ENCODE peak calls at places on chromosomes 12 and 14, in eight cellular contexts. One of them, this sample, is unnamed.

GRCh38 chr12:120554658-120555057 is 20.5 kb downstream of the RNF10 start:
- DNase-seq in hepatocyte: no peak
- DNase-seq in stimulated activated naive CD8-positive, alpha-beta T cell treated with anti-CD3 and anti-CD28 coated beads, Interleukin-15, Interleukin-2, amounts not matched to agents 100 U/mL and 50 U/mL, for 24 hours: no peak
- DNase-seq in EH: no peak
- DNase-seq in GM03348: no peak
- DNase-seq in Calu3: no peak
- DNase-seq in stimulated activated CD4-positive, alpha-beta T cell treated with anti-CD3 and anti-CD28 coated beads, Interleukin-2, amount 100 ng/mL, for 48 hours: no peak
- DNase-seq in stimulated activated CD8-positive, alpha-beta memory T cell treated with anti-CD3 and anti-CD28 coated beads, Interleukin-7, amount 100 ng/mL, for 1 hour: no peak
- DNase-seq in this sample: no peak

GRCh38 chr12:132723015-132723763 is 12.5 kb downstream of the PGAM5 start:
- DNase-seq in hepatocyte: no peak
- DNase-seq in stimulated activated naive CD8-positive, alpha-beta T cell treated with anti-CD3 and anti-CD28 coated beads, Interleukin-15, Interleukin-2, amounts not matched to agents 100 U/mL and 50 U/mL, for 24 hours: no peak
- DNase-seq in EH: no peak
- DNase-seq in GM03348: no peak
- DNase-seq in Calu3: no peak
- DNase-seq in stimulated activated CD4-positive, alpha-beta T cell treated with anti-CD3 and anti-CD28 coated beads, Interleukin-2, amount 100 ng/mL, for 48 hours: no peak
- DNase-seq in stimulated activated CD8-positive, alpha-beta memory T cell treated with anti-CD3 and anti-CD28 coated beads, Interleukin-7, amount 100 ng/mL, for 1 hour: no peak
- DNase-seq in this sample: no peak

GRCh38 chr12:16076553-16076952 is 165.4 kb downstream of the DERA start:
- DNase-seq in hepatocyte: peak
- DNase-seq in stimulated activated naive CD8-positive, alpha-beta T cell treated with anti-CD3 and anti-CD28 coated beads, Interleukin-15, Interleukin-2, amounts not matched to agents 100 U/mL and 50 U/mL, for 24 hours: no peak
- DNase-seq in EH: peak
- DNase-seq in GM03348: peak
- DNase-seq in Calu3: peak
- DNase-seq in stimulated activated CD4-positive, alpha-beta T cell treated with anti-CD3 and anti-CD28 coated beads, Interleukin-2, amount 100 ng/mL, for 48 hours: no peak
- DNase-seq in stimulated activated CD8-positive, alpha-beta memory T cell treated with anti-CD3 and anti-CD28 coated beads, Interleukin-7, amount 100 ng/mL, for 1 hour: no peak
- DNase-seq in this sample: no peak

GRCh38 chr12:96981053-96981452 is 74.0 kb downstream of the NEDD1 start:
- DNase-seq in hepatocyte: peak
- DNase-seq in stimulated activated naive CD8-positive, alpha-beta T cell treated with anti-CD3 and anti-CD28 coated beads, Interleukin-15, Interleukin-2, amounts not matched to agents 100 U/mL and 50 U/mL, for 24 hours: no peak
- DNase-seq in EH: peak
- DNase-seq in GM03348: peak
- DNase-seq in Calu3: no peak
- DNase-seq in stimulated activated CD4-positive, alpha-beta T cell treated with anti-CD3 and anti-CD28 coated beads, Interleukin-2, amount 100 ng/mL, for 48 hours: no peak
- DNase-seq in stimulated activated CD8-positive, alpha-beta memory T cell treated with anti-CD3 and anti-CD28 coated beads, Interleukin-7, amount 100 ng/mL, for 1 hour: no peak
- DNase-seq in this sample: no peak

GRCh38 chr14:52080171-52080800 is 11.4 kb upstream of the NID2 start:
- DNase-seq in hepatocyte: no peak
- DNase-seq in stimulated activated naive CD8-positive, alpha-beta T cell treated with anti-CD3 and anti-CD28 coated beads, Interleukin-15, Interleukin-2, amounts not matched to agents 100 U/mL and 50 U/mL, for 24 hours: no peak
- DNase-seq in EH: peak
- DNase-seq in GM03348: no peak
- DNase-seq in Calu3: no peak
- DNase-seq in stimulated activated CD4-positive, alpha-beta T cell treated with anti-CD3 and anti-CD28 coated beads, Interleukin-2, amount 100 ng/mL, for 48 hours: no peak
- DNase-seq in stimulated activated CD8-positive, alpha-beta memory T cell treated with anti-CD3 and anti-CD28 coated beads, Interleukin-7, amount 100 ng/mL, for 1 hour: no peak
- DNase-seq in this sample: no peak

GRCh38 chr12:121576851-121577391 is 3.9 kb downstream of the KDM2B start:
- DNase-seq in hepatocyte: no peak
- DNase-seq in stimulated activated naive CD8-positive, alpha-beta T cell treated with anti-CD3 and anti-CD28 coated beads, Interleukin-15, Interleukin-2, amounts not matched to agents 100 U/mL and 50 U/mL, for 24 hours: no peak
- DNase-seq in EH: peak
- DNase-seq in GM03348: peak
- DNase-seq in Calu3: no peak
- DNase-seq in stimulated activated CD4-positive, alpha-beta T cell treated with anti-CD3 and anti-CD28 coated beads, Interleukin-2, amount 100 ng/mL, for 48 hours: no peak
- DNase-seq in stimulated activated CD8-positive, alpha-beta memory T cell treated with anti-CD3 and anti-CD28 coated beads, Interleukin-7, amount 100 ng/mL, for 1 hour: no peak
- DNase-seq in this sample: no peak

GRCh38 chr14:24847568-24847967 is 202.4 kb downstream of the STXBP6 start:
- DNase-seq in hepatocyte: no peak
- DNase-seq in stimulated activated naive CD8-positive, alpha-beta T cell treated with anti-CD3 and anti-CD28 coated beads, Interleukin-15, Interleukin-2, amounts not matched to agents 100 U/mL and 50 U/mL, for 24 hours: no peak
- DNase-seq in EH: no peak
- DNase-seq in GM03348: no peak
- DNase-seq in Calu3: no peak
- DNase-seq in stimulated activated CD4-positive, alpha-beta T cell treated with anti-CD3 and anti-CD28 coated beads, Interleukin-2, amount 100 ng/mL, for 48 hours: no peak
- DNase-seq in stimulated activated CD8-positive, alpha-beta memory T cell treated with anti-CD3 and anti-CD28 coated beads, Interleukin-7, amount 100 ng/mL, for 1 hour: no peak
- DNase-seq in this sample: no peak

GRCh38 chr14:105876829-105877228 is 350.4 kb downstream of the TMEM121 start:
- DNase-seq in hepatocyte: no peak
- DNase-seq in stimulated activated naive CD8-positive, alpha-beta T cell treated with anti-CD3 and anti-CD28 coated beads, Interleukin-15, Interleukin-2, amounts not matched to agents 100 U/mL and 50 U/mL, for 24 hours: no peak
- DNase-seq in EH: no peak
- DNase-seq in GM03348: no peak
- DNase-seq in Calu3: no peak
- DNase-seq in stimulated activated CD4-positive, alpha-beta T cell treated with anti-CD3 and anti-CD28 coated beads, Interleukin-2, amount 100 ng/mL, for 48 hours: no peak
- DNase-seq in stimulated activated CD8-positive, alpha-beta memory T cell treated with anti-CD3 and anti-CD28 coated beads, Interleukin-7, amount 100 ng/mL, for 1 hour: no peak
- DNase-seq in this sample: no peak

GRCh38 chr12:59149995-59150642 is 229.8 kb upstream of the LRIG3 start:
- DNase-seq in hepatocyte: peak
- DNase-seq in stimulated activated naive CD8-positive, alpha-beta T cell treated with anti-CD3 and anti-CD28 coated beads, Interleukin-15, Interleukin-2, amounts not matched to agents 100 U/mL and 50 U/mL, for 24 hours: no peak
- DNase-seq in EH: peak
- DNase-seq in GM03348: peak
- DNase-seq in Calu3: peak
- DNase-seq in stimulated activated CD4-positive, alpha-beta T cell treated with anti-CD3 and anti-CD28 coated beads, Interleukin-2, amount 100 ng/mL, for 48 hours: no peak
- DNase-seq in stimulated activated CD8-positive, alpha-beta memory T cell treated with anti-CD3 and anti-CD28 coated beads, Interleukin-7, amount 100 ng/mL, for 1 hour: no peak
- DNase-seq in this sample: peak

GRCh38 chr14:93962701-93963601 is 13.4 kb downstream of the ASB2 start:
- DNase-seq in hepatocyte: no peak
- DNase-seq in stimulated activated naive CD8-positive, alpha-beta T cell treated with anti-CD3 and anti-CD28 coated beads, Interleukin-15, Interleukin-2, amounts not matched to agents 100 U/mL and 50 U/mL, for 24 hours: peak
- DNase-seq in EH: peak
- DNase-seq in GM03348: no peak
- DNase-seq in Calu3: no peak
- DNase-seq in stimulated activated CD4-positive, alpha-beta T cell treated with anti-CD3 and anti-CD28 coated beads, Interleukin-2, amount 100 ng/mL, for 48 hours: no peak
- DNase-seq in stimulated activated CD8-positive, alpha-beta memory T cell treated with anti-CD3 and anti-CD28 coated beads, Interleukin-7, amount 100 ng/mL, for 1 hour: peak
- DNase-seq in this sample: peak

GRCh38 chr12:119176267-119177055 is 2.3 kb upstream of the HSPB8 start:
- DNase-seq in hepatocyte: peak
- DNase-seq in stimulated activated naive CD8-positive, alpha-beta T cell treated with anti-CD3 and anti-CD28 coated beads, Interleukin-15, Interleukin-2, amounts not matched to agents 100 U/mL and 50 U/mL, for 24 hours: no peak
- DNase-seq in EH: peak
- DNase-seq in GM03348: peak
- DNase-seq in Calu3: peak
- DNase-seq in stimulated activated CD4-positive, alpha-beta T cell treated with anti-CD3 and anti-CD28 coated beads, Interleukin-2, amount 100 ng/mL, for 48 hours: no peak
- DNase-seq in stimulated activated CD8-positive, alpha-beta memory T cell treated with anti-CD3 and anti-CD28 coated beads, Interleukin-7, amount 100 ng/mL, for 1 hour: no peak
- DNase-seq in this sample: no peak

GRCh38 chr14:34718750-34719304 is 4.4 kb upstream of the CFL2 start:
- DNase-seq in hepatocyte: no peak
- DNase-seq in stimulated activated naive CD8-positive, alpha-beta T cell treated with anti-CD3 and anti-CD28 coated beads, Interleukin-15, Interleukin-2, amounts not matched to agents 100 U/mL and 50 U/mL, for 24 hours: no peak
- DNase-seq in EH: peak
- DNase-seq in GM03348: peak
- DNase-seq in Calu3: no peak
- DNase-seq in stimulated activated CD4-positive, alpha-beta T cell treated with anti-CD3 and anti-CD28 coated beads, Interleukin-2, amount 100 ng/mL, for 48 hours: no peak
- DNase-seq in stimulated activated CD8-positive, alpha-beta memory T cell treated with anti-CD3 and anti-CD28 coated beads, Interleukin-7, amount 100 ng/mL, for 1 hour: no peak
- DNase-seq in this sample: no peak

GRCh38 chr12:49296034-49296835 is 1.3 kb downstream of the PRPH start:
- DNase-seq in hepatocyte: peak
- DNase-seq in stimulated activated naive CD8-positive, alpha-beta T cell treated with anti-CD3 and anti-CD28 coated beads, Interleukin-15, Interleukin-2, amounts not matched to agents 100 U/mL and 50 U/mL, for 24 hours: peak
- DNase-seq in EH: peak
- DNase-seq in GM03348: peak
- DNase-seq in Calu3: peak
- DNase-seq in stimulated activated CD4-positive, alpha-beta T cell treated with anti-CD3 and anti-CD28 coated beads, Interleukin-2, amount 100 ng/mL, for 48 hours: peak
- DNase-seq in stimulated activated CD8-positive, alpha-beta memory T cell treated with anti-CD3 and anti-CD28 coated beads, Interleukin-7, amount 100 ng/mL, for 1 hour: peak
- DNase-seq in this sample: no peak

GRCh38 chr12:77923882-77924281 is 93.2 kb downstream of the NAV3 start:
- DNase-seq in hepatocyte: no peak
- DNase-seq in stimulated activated naive CD8-positive, alpha-beta T cell treated with anti-CD3 and anti-CD28 coated beads, Interleukin-15, Interleukin-2, amounts not matched to agents 100 U/mL and 50 U/mL, for 24 hours: no peak
- DNase-seq in EH: peak
- DNase-seq in GM03348: peak
- DNase-seq in Calu3: no peak
- DNase-seq in stimulated activated CD4-positive, alpha-beta T cell treated with anti-CD3 and anti-CD28 coated beads, Interleukin-2, amount 100 ng/mL, for 48 hours: no peak
- DNase-seq in stimulated activated CD8-positive, alpha-beta memory T cell treated with anti-CD3 and anti-CD28 coated beads, Interleukin-7, amount 100 ng/mL, for 1 hour: no peak
- DNase-seq in this sample: no peak

GRCh38 chr14:50531595-50532501 is 521 bp downstream of the MAP4K5 start:
- DNase-seq in hepatocyte: peak
- DNase-seq in stimulated activated naive CD8-positive, alpha-beta T cell treated with anti-CD3 and anti-CD28 coated beads, Interleukin-15, Interleukin-2, amounts not matched to agents 100 U/mL and 50 U/mL, for 24 hours: peak
- DNase-seq in EH: peak
- DNase-seq in GM03348: peak
- DNase-seq in Calu3: peak
- DNase-seq in stimulated activated CD4-positive, alpha-beta T cell treated with anti-CD3 and anti-CD28 coated beads, Interleukin-2, amount 100 ng/mL, for 48 hours: peak
- DNase-seq in stimulated activated CD8-positive, alpha-beta memory T cell treated with anti-CD3 and anti-CD28 coated beads, Interleukin-7, amount 100 ng/mL, for 1 hour: no peak
- DNase-seq in this sample: no peak

GRCh38 chr14:32507029-32507984 is 178.2 kb downstream of the AKAP6 start:
- DNase-seq in hepatocyte: no peak
- DNase-seq in stimulated activated naive CD8-positive, alpha-beta T cell treated with anti-CD3 and anti-CD28 coated beads, Interleukin-15, Interleukin-2, amounts not matched to agents 100 U/mL and 50 U/mL, for 24 hours: no peak
- DNase-seq in EH: peak
- DNase-seq in GM03348: peak
- DNase-seq in Calu3: peak
- DNase-seq in stimulated activated CD4-positive, alpha-beta T cell treated with anti-CD3 and anti-CD28 coated beads, Interleukin-2, amount 100 ng/mL, for 48 hours: no peak
- DNase-seq in stimulated activated CD8-positive, alpha-beta memory T cell treated with anti-CD3 and anti-CD28 coated beads, Interleukin-7, amount 100 ng/mL, for 1 hour: no peak
- DNase-seq in this sample: no peak

GRCh38 chr12:108701779-108702435 is 29.4 kb downstream of the CORO1C start:
- DNase-seq in hepatocyte: peak
- DNase-seq in stimulated activated naive CD8-positive, alpha-beta T cell treated with anti-CD3 and anti-CD28 coated beads, Interleukin-15, Interleukin-2, amounts not matched to agents 100 U/mL and 50 U/mL, for 24 hours: peak
- DNase-seq in EH: no peak
- DNase-seq in GM03348: peak
- DNase-seq in Calu3: no peak
- DNase-seq in stimulated activated CD4-positive, alpha-beta T cell treated with anti-CD3 and anti-CD28 coated beads, Interleukin-2, amount 100 ng/mL, for 48 hours: no peak
- DNase-seq in stimulated activated CD8-positive, alpha-beta memory T cell treated with anti-CD3 and anti-CD28 coated beads, Interleukin-7, amount 100 ng/mL, for 1 hour: no peak
- DNase-seq in this sample: no peak

GRCh38 chr12:75650989-75651695 is 139.7 kb upstream of the KRR1 start:
- DNase-seq in hepatocyte: no peak
- DNase-seq in stimulated activated naive CD8-positive, alpha-beta T cell treated with anti-CD3 and anti-CD28 coated beads, Interleukin-15, Interleukin-2, amounts not matched to agents 100 U/mL and 50 U/mL, for 24 hours: no peak
- DNase-seq in EH: peak
- DNase-seq in GM03348: no peak
- DNase-seq in Calu3: no peak
- DNase-seq in stimulated activated CD4-positive, alpha-beta T cell treated with anti-CD3 and anti-CD28 coated beads, Interleukin-2, amount 100 ng/mL, for 48 hours: no peak
- DNase-seq in stimulated activated CD8-positive, alpha-beta memory T cell treated with anti-CD3 and anti-CD28 coated beads, Interleukin-7, amount 100 ng/mL, for 1 hour: no peak
- DNase-seq in this sample: no peak

GRCh38 chr14:90114554-90114953 is 52.8 kb downstream of the KCNK13 start:
- DNase-seq in hepatocyte: no peak
- DNase-seq in stimulated activated naive CD8-positive, alpha-beta T cell treated with anti-CD3 and anti-CD28 coated beads, Interleukin-15, Interleukin-2, amounts not matched to agents 100 U/mL and 50 U/mL, for 24 hours: no peak
- DNase-seq in EH: no peak
- DNase-seq in GM03348: no peak
- DNase-seq in Calu3: no peak
- DNase-seq in stimulated activated CD4-positive, alpha-beta T cell treated with anti-CD3 and anti-CD28 coated beads, Interleukin-2, amount 100 ng/mL, for 48 hours: no peak
- DNase-seq in stimulated activated CD8-positive, alpha-beta memory T cell treated with anti-CD3 and anti-CD28 coated beads, Interleukin-7, amount 100 ng/mL, for 1 hour: no peak
- DNase-seq in this sample: no peak

GRCh38 chr12:62827042-62827441 is 107.9 kb downstream of the PPM1H start:
- DNase-seq in hepatocyte: no peak
- DNase-seq in stimulated activated naive CD8-positive, alpha-beta T cell treated with anti-CD3 and anti-CD28 coated beads, Interleukin-15, Interleukin-2, amounts not matched to agents 100 U/mL and 50 U/mL, for 24 hours: no peak
- DNase-seq in EH: no peak
- DNase-seq in GM03348: no peak
- DNase-seq in Calu3: no peak
- DNase-seq in stimulated activated CD4-positive, alpha-beta T cell treated with anti-CD3 and anti-CD28 coated beads, Interleukin-2, amount 100 ng/mL, for 48 hours: no peak
- DNase-seq in stimulated activated CD8-positive, alpha-beta memory T cell treated with anti-CD3 and anti-CD28 coated beads, Interleukin-7, amount 100 ng/mL, for 1 hour: no peak
- DNase-seq in this sample: no peak

GRCh38 chr12:53233671-53234091 is 1.7 kb upstream of the RARG start:
- DNase-seq in hepatocyte: no peak
- DNase-seq in stimulated activated naive CD8-positive, alpha-beta T cell treated with anti-CD3 and anti-CD28 coated beads, Interleukin-15, Interleukin-2, amounts not matched to agents 100 U/mL and 50 U/mL, for 24 hours: no peak
- DNase-seq in EH: no peak
- DNase-seq in GM03348: peak
- DNase-seq in Calu3: no peak
- DNase-seq in stimulated activated CD4-positive, alpha-beta T cell treated with anti-CD3 and anti-CD28 coated beads, Interleukin-2, amount 100 ng/mL, for 48 hours: no peak
- DNase-seq in stimulated activated CD8-positive, alpha-beta memory T cell treated with anti-CD3 and anti-CD28 coated beads, Interleukin-7, amount 100 ng/mL, for 1 hour: no peak
- DNase-seq in this sample: no peak

This sample was measured in CMK.